ENCODE peak calls at places on chromosomes 5 and 9, in four cellular contexts. K, F, G and M are unnamed samples.

GRCh38 chr9:121053544-121053943 is 3.5 kb upstream of the C5 start:
- DNase-seq in K (no peak), F (no peak), G (no peak), M (peak)

GRCh38 chr5:139414601-139415121 is 10.8 kb upstream of the SPATA24 start:
- DNase-seq in K (no peak), F (no peak), G (no peak), M (no peak)

GRCh38 chr5:139458580-139459407 is 3.7 kb downstream of the ECSCR start:
- DNase-seq in K (no peak), F (peak), G (no peak), M (no peak)

GRCh38 chr5:133460172-133460758 is 152.1 kb downstream of the FSTL4 start:
- DNase-seq in K (peak), F (no peak), G (peak), M (no peak)

GRCh38 chr5:120471971-120472370 is 7.9 kb downstream of the PRR16 start:
- DNase-seq in K (no peak), F (no peak), G (no peak), M (no peak)

GRCh38 chr9:137694962-137695875 is 76.4 kb downstream of the EHMT1 start:
- DNase-seq in K (peak), F (no peak), G (peak), M (peak)

GRCh38 chr5:54845567-54845941 is 139.8 kb downstream of the ESM1 start:
- DNase-seq in K (peak), F (no peak), G (no peak), M (no peak)

GRCh38 chr9:134381671-134382505 is 55.6 kb downstream of the RXRA start:
- DNase-seq in K (peak), F (no peak), G (no peak), M (peak)

GRCh38 chr5:135353952-135354721 is 44.9 kb downstream of the MACROH2A1 start:
- DNase-seq in K (no peak), F (no peak), G (no peak), M (no peak)

GRCh38 chr5:134370306-134370870 is 981 bp upstream of the UBE2B start:
- DNase-seq in K (peak), F (no peak), G (no peak), M (no peak)

GRCh38 chr5:167699434-167699833 is 592.0 kb upstream of the WWC1 start:
- DNase-seq in K (no peak), F (no peak), G (peak), M (no peak)

GRCh38 chr5:64758916-64759315 is 9.6 kb downstream of the SREK1IP1 start:
- DNase-seq in K (no peak), F (no peak), G (no peak), M (no peak)

GRCh38 chr5:141848771-141849370 is 29.3 kb downstream of the PCDH1 start:
- DNase-seq in K (peak), F (no peak), G (peak), M (peak)

GRCh38 chr9:5612187-5612535 is 16.7 kb upstream of the RIC1 start:
- DNase-seq in K (no peak), F (no peak), G (no peak), M (no peak)

GRCh38 chr5:110916373-110917049 is 155.0 kb upstream of the TSLP start:
- DNase-seq in K (no peak), F (no peak), G (peak), M (no peak)

GRCh38 chr9:136679431-136679941 is 7.8 kb downstream of the AGPAT2 start:
- DNase-seq in K (no peak), F (no peak), G (no peak), M (no peak)

GRCh38 chr9:124769451-124770358 is 1.4 kb downstream of the NR6A1 start:
- DNase-seq in K (peak), F (no peak), G (peak), M (peak)

GRCh38 chr5:78509884-78510769 is 138.4 kb downstream of the LHFPL2 start:
- DNase-seq in K (peak), F (no peak), G (no peak), M (no peak)

GRCh38 chr9:108761530-108762347 is 94.0 kb downstream of the ACTL7B start:
- DNase-seq in K (peak), F (no peak), G (peak), M (peak)

GRCh38 chr9:136665704-136666363 is 3.1 kb downstream of the EGFL7 start:
- DNase-seq in K (peak), F (no peak), G (no peak), M (no peak)

GRCh38 chr9:133252301-133252776 is 22.7 kb downstream of the ABO start:
- DNase-seq in K (no peak), F (no peak), G (no peak), M (no peak)

GRCh38 chr9:129597355-129598088 is 23.4 kb downstream of the C9orf50 start:
- DNase-seq in K (no peak), F (no peak), G (peak), M (peak)

GRCh38 chr5:58318468-58318867 is 141.4 kb downstream of the PLK2 start:
- DNase-seq in K (no peak), F (no peak), G (no peak), M (no peak)

GRCh38 chr9:76570820-76571219 is 111.8 kb downstream of the GCNT1 start:
- DNase-seq in K (no peak), F (no peak), G (no peak), M (no peak)

GRCh38 chr5:91636351-91636750 is 253.2 kb upstream of the ARRDC3 start:
- DNase-seq in K (no peak), F (no peak), G (peak), M (no peak)

GRCh38 chr5:143533978-143534763 is 130.7 kb upstream of the NR3C1 start:
- DNase-seq in K (no peak), F (no peak), G (peak), M (no peak)

GRCh38 chr5:149583394-149583793 is 2.1 kb downstream of the ARHGEF37 start:
- DNase-seq in K (no peak), F (no peak), G (no peak), M (no peak)
- TF ChIP-seq POLR2AphosphoS2 in K (no peak), F (no peak), G (no peak), M (no peak)

GRCh38 chr9:34384368-34385165 is 7.9 kb upstream of the MYORG start:
- DNase-seq in K (no peak), F (no peak), G (no peak), M (peak)
- TF ChIP-seq RAD21 in K (no peak), F (no peak), G (no peak), M (no peak)

GRCh38 chr5:154647760-154648143 is 107.4 kb upstream of the LARP1 start:
- DNase-seq in K (peak), F (no peak), G (no peak), M (no peak)

GRCh38 chr5:154644745-154645411 is 110.3 kb upstream of the LARP1 start:
- DNase-seq in K (no peak), F (no peak), G (no peak), M (peak)

GRCh38 chr5:154646841-154647759 is 108.1 kb upstream of the LARP1 start:
- DNase-seq in K (peak), F (no peak), G (no peak), M (peak)

GRCh38 chr5:154648229-154648628 is 106.9 kb upstream of the LARP1 start:
- DNase-seq in K (no peak), F (no peak), G (no peak), M (no peak)

GRCh38 chr5:154648706-154649105 is 106.5 kb upstream of the LARP1 start:
- DNase-seq in K (peak), F (no peak), G (no peak), M (no peak)
- TF ChIP-seq POLR2AphosphoS2 in K (no peak), F (no peak), G (no peak), M (no peak)

GRCh38 chr5:180792287-180792964 is 10.2 kb downstream of the MGAT1 start:
- DNase-seq in K (no peak), F (no peak), G (no peak), M (no peak)

GRCh38 chr5:180790020-180790419 is 12.6 kb downstream of the MGAT1 start:
- DNase-seq in K (no peak), F (no peak), G (peak), M (peak)

GRCh38 chr5:180792965-180793287 is 9.7 kb downstream of the MGAT1 start:
- DNase-seq in K (no peak), F (no peak), G (no peak), M (no peak)

GRCh38 chr5:180790524-180790923 is 12.1 kb downstream of the MGAT1 start:
- DNase-seq in K (no peak), F (no peak), G (no peak), M (no peak)

DNA sequence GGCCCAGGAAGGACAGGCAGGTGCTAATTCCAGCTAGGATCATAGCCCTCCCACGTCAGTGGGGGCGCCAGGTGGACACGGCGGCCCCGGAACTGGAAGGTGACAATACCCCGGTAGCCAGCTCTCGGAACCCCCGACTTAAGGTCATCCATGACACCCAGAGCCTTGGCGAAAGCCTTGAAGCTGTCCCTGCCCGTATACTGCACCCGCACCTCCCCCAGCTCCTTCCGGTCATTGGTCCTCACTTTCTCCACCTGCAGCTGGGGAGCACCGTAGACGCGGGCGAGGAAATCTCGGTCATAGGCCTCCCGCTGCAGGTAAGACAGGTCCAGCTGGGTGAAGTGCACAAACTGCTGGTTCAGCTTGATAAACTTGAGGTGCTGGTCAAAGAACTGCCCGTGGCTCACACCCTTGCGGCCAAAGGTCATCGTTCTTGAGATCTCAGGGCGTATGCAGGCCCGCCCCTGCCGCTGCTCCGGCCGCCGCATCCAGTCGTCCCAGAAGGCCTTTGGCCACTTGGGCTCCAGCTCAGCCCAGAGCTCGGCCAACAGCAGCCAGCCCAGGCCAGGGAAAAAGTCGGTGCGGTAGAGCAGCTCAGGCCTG is 10.9 kb downstream of the MGAT1 start:
- DNase-seq in K (no peak), F (no peak), G (no peak), M (no peak)
- TF ChIP-seq RAD21 in K (no peak), F (no peak), G (no peak), M (no peak)

GRCh38 chr5:31492824-31493223 is 39.1 kb downstream of the DROSHA start:
- DNase-seq in K (no peak), F (no peak), G (no peak), M (no peak)

GRCh38 chr5:31500256-31500655 is 31.6 kb downstream of the DROSHA start:
- DNase-seq in K (no peak), F (no peak), G (no peak), M (no peak)

GRCh38 chr5:31496891-31497290 is 35.0 kb downstream of the DROSHA start:
- DNase-seq in K (no peak), F (no peak), G (no peak), M (no peak)

GRCh38 chr5:31495336-31495735 is 36.6 kb downstream of the DROSHA start:
- DNase-seq in K (no peak), F (no peak), G (no peak), M (no peak)

GRCh38 chr5:31496301-31496700 is 35.6 kb downstream of the DROSHA start:
- DNase-seq in K (no peak), F (no peak), G (no peak), M (no peak)
- TF ChIP-seq POLR2AphosphoS2 in K (no peak), F (no peak), G (no peak), M (no peak)

DNA sequence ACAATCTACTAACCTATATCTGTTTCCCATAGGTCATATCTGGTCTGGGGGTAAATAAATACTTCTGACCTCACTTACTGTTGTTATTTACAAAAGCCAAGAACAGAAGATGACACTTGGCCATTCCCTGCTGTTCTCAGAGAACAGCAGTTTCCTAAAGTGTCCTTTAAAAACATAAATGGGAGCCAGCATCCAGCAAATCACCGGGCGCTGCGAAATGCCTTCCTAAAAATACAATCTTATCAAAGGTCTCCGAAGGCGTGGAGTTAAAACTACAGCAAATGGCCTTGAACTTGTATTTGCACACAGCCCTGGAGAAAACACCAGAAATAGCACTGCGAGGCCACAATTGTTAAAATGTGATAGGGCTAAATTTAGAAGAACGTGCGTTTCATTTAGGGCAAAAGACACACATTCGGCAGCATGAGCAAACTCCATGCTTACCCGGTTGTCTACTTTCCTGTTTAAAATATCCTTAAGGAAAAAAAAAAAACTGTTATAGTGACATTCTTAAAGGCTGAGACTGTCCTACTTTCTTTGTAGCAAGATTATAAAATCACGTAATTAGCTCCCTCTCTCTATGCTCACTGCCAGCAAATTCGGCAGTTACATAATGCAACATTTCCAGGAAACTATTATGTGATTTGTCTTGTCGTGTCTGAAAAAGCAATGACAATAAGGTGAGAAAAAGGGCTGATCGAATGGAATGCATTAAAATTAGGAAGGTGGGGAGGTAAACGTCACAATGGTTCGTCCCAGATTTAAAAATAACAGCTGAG is 1.5 kb downstream of the NFIL3 start:
- DNase-seq in K (no peak), F (no peak), G (no peak), M (peak)
- TF ChIP-seq RAD21 in K (no peak), F (no peak), G (no peak), M (no peak)